ENCODE peak calls at places on chromosomes 12 and 14, in eight cellular contexts. Y, Q, E, I, C, J, V and R are unnamed samples.

GRCh38 chr12:62808166-62808879 is 126.6 kb downstream of the PPM1H start:
- DNase-seq in Y (no peak), C (no peak), Q (no peak), E (no peak), J (no peak), V (no peak), I (no peak), R (no peak)

GRCh38 chr12:44509471-44509870 is 366.6 kb downstream of the NELL2 start:
- DNase-seq in E (no peak), Q (no peak), C (no peak), J (no peak), V (no peak), I (no peak), Y (no peak), R (no peak)

GRCh38 chr14:34678306-34678705 is 36.1 kb downstream of the CFL2 start:
- DNase-seq in E (no peak), J (no peak), Y (no peak), I (peak; percentile 72), V (no peak), Q (no peak), C (no peak), R (no peak)

GRCh38 chr12:77685112-77685511 is 145.6 kb upstream of the NAV3 start:
- DNase-seq in V (peak; percentile 48), J (no peak), E (no peak), Y (peak; percentile 33), I (peak; percentile 69), Q (no peak), C (peak; percentile 63), R (no peak)

GRCh38 chr14:59275668-59276067 is 87.2 kb downstream of the DAAM1 start:
- DNase-seq in Y (no peak), C (no peak), I (peak; percentile 33), E (no peak), V (no peak), Q (no peak), J (no peak), R (no peak)

GRCh38 chr14:94009767-94010166 is 12.7 kb downstream of the CCDC197 start:
- DNase-seq in I (no peak), J (no peak), Q (no peak), Y (no peak), V (no peak), E (no peak), C (no peak), R (no peak)

GRCh38 chr14:31229638-31230229 is 22.1 kb upstream of the HECTD1 start:
- DNase-seq in V (peak; percentile 97), C (peak; percentile 79), Y (peak; percentile 19), Q (no peak), I (peak; percentile 50), E (peak; percentile 34), J (no peak), R (peak; percentile 96)

GRCh38 chr12:129084875-129085826 is 231.9 kb downstream of the GLT1D1 start:
- DNase-seq in I (no peak), E (no peak), V (no peak), Y (no peak), C (no peak), J (no peak), Q (no peak), R (no peak)

GRCh38 chr14:82667006-82667405 is 1133.4 kb upstream of the SEL1L start:
- DNase-seq in E (no peak), Y (no peak), I (no peak), Q (no peak), V (no peak), J (no peak), C (no peak), R (no peak)

GRCh38 chr14:94345344-94346072 is 22.4 kb upstream of the SERPINA6 start:
- DNase-seq in V (no peak), C (no peak), E (no peak), I (no peak), Y (no peak), J (no peak), Q (no peak), R (no peak)

GRCh38 chr12:83763425-83763824 is 1076.7 kb downstream of the TMTC2 start:
- DNase-seq in J (no peak), C (no peak), E (no peak), I (no peak), Y (no peak), Q (no peak), V (no peak), R (no peak)

GRCh38 chr14:104011824-104012517 is 69.6 kb upstream of the RD3L start:
- DNase-seq in Q (no peak), E (no peak), V (no peak), C (no peak), I (no peak), J (no peak), Y (no peak), R (no peak)

GRCh38 chr12:31322651-31323248 is 3.2 kb downstream of the SINHCAF start:
- DNase-seq in E (no peak), V (no peak), Y (no peak), J (no peak), I (no peak), C (no peak), Q (no peak), R (no peak)

GRCh38 chr12:57630891-57631433 is 2.0 kb downstream of the B4GALNT1 start:
- DNase-seq in V (no peak), I (no peak), Q (no peak), J (no peak), Y (no peak), E (no peak), C (peak; percentile 28), R (no peak)

GRCh38 chr12:113673524-113674238 is 202.0 kb upstream of the LHX5 start:
- DNase-seq in I (no peak), Q (no peak), E (no peak), C (no peak), Y (no peak), J (no peak), V (no peak), R (no peak)

GRCh38 chr12:2540535-2540941 is 254.2 kb upstream of the FKBP4 start:
- DNase-seq in C (no peak), Y (peak; percentile 56), I (no peak), Q (no peak), J (no peak), E (no peak), V (no peak), R (no peak)

GRCh38 chr12:78181544-78182162 is 351.0 kb downstream of the NAV3 start:
- DNase-seq in I (peak; percentile 24), J (no peak), E (no peak), Q (no peak), V (peak; percentile 7), C (no peak), Y (no peak), R (no peak)

GRCh38 chr12:54384591-54385041 is at the start of gene ZNF385A:
- DNase-seq in Y (peak; percentile 43), I (no peak), V (peak; percentile 93), C (no peak), J (no peak), E (no peak), Q (no peak), R (peak; percentile 94)

GRCh38 chr12:25388216-25388615 is 137.5 kb upstream of the KRAS start:
- DNase-seq in I (no peak), E (no peak), V (no peak), C (no peak), Q (no peak), J (peak; percentile 65), Y (no peak), R (no peak)

GRCh38 chr12:15555466-15555865 is 233.2 kb downstream of the PTPRO start:
- DNase-seq in E (no peak), J (no peak), C (no peak), V (no peak), Q (no peak), Y (no peak), I (no peak), R (no peak)

GRCh38 chr14:76808990-76809389 is 3.7 kb downstream of the ANGEL1 start:
- DNase-seq in Q (no peak), E (no peak), I (no peak), Y (no peak), V (no peak), C (no peak), J (no peak), R (no peak)

GRCh38 chr12:12934556-12934955 is 17.4 kb downstream of the GPRC5D start:
- DNase-seq in Y (no peak), I (no peak), C (no peak), Q (no peak), V (no peak), J (no peak), E (no peak), R (no peak)